ENCODE peak calls at places on chromosome 10, in nine cellular contexts. One of them, this sample, is unnamed.

GRCh38 chr10:132145521-132146185 is 41.1 kb upstream of the DPYSL4 start:
- DNase-seq in AG08396: no peak
- DNase-seq in HT1080: no peak
- DNase-seq in RWPE1: no peak
- DNase-seq in left lobe of liver: no peak
- DNase-seq in activated CD4-positive, alpha-beta T cell treated with anti-CD3 and anti-CD28 coated beads, Interleukin-2, amount 50 U/mL, for 48 hours: no peak
- DNase-seq in Panc1: no peak
- DNase-seq in activated CD8-positive, alpha-beta memory T cell treated with anti-CD3 and anti-CD28 coated beads, Interleukin-2, amount 50 U/mL, for 48 hours: no peak
- DNase-seq in activated T-cell treated with anti-CD3 and anti-CD28 coated beads for 1 hour: no peak
- DNase-seq in this sample: no peak

GRCh38 chr10:61283489-61284221 is 169.5 kb downstream of the TMEM26 start:
- DNase-seq in AG08396: no peak
- DNase-seq in HT1080: no peak
- DNase-seq in RWPE1: no peak
- DNase-seq in left lobe of liver: no peak
- DNase-seq in activated CD4-positive, alpha-beta T cell treated with anti-CD3 and anti-CD28 coated beads, Interleukin-2, amount 50 U/mL, for 48 hours: no peak
- DNase-seq in Panc1: no peak
- DNase-seq in activated CD8-positive, alpha-beta memory T cell treated with anti-CD3 and anti-CD28 coated beads, Interleukin-2, amount 50 U/mL, for 48 hours: no peak
- DNase-seq in activated T-cell treated with anti-CD3 and anti-CD28 coated beads for 1 hour: no peak
- DNase-seq in this sample: no peak

GRCh38 chr10:98488669-98489430 is 42.1 kb upstream of the HPS1 start:
- DNase-seq in AG08396: no peak
- DNase-seq in HT1080: peak
- DNase-seq in RWPE1: no peak
- DNase-seq in left lobe of liver: no peak
- DNase-seq in activated CD4-positive, alpha-beta T cell treated with anti-CD3 and anti-CD28 coated beads, Interleukin-2, amount 50 U/mL, for 48 hours: no peak
- DNase-seq in Panc1: no peak
- DNase-seq in activated CD8-positive, alpha-beta memory T cell treated with anti-CD3 and anti-CD28 coated beads, Interleukin-2, amount 50 U/mL, for 48 hours: no peak
- DNase-seq in activated T-cell treated with anti-CD3 and anti-CD28 coated beads for 1 hour: no peak
- DNase-seq in this sample: no peak

GRCh38 chr10:119776536-119776935 is 50.7 kb downstream of the INPP5F start:
- DNase-seq in AG08396: no peak
- DNase-seq in HT1080: peak
- DNase-seq in RWPE1: no peak
- DNase-seq in left lobe of liver: no peak
- DNase-seq in activated CD4-positive, alpha-beta T cell treated with anti-CD3 and anti-CD28 coated beads, Interleukin-2, amount 50 U/mL, for 48 hours: no peak
- DNase-seq in Panc1: no peak
- DNase-seq in activated CD8-positive, alpha-beta memory T cell treated with anti-CD3 and anti-CD28 coated beads, Interleukin-2, amount 50 U/mL, for 48 hours: no peak
- DNase-seq in activated T-cell treated with anti-CD3 and anti-CD28 coated beads for 1 hour: no peak
- DNase-seq in this sample: no peak

GRCh38 chr10:30553018-30553624 is 76.4 kb downstream of the LYZL2 start:
- DNase-seq in AG08396: no peak
- DNase-seq in HT1080: no peak
- DNase-seq in RWPE1: no peak
- DNase-seq in left lobe of liver: no peak
- DNase-seq in activated CD4-positive, alpha-beta T cell treated with anti-CD3 and anti-CD28 coated beads, Interleukin-2, amount 50 U/mL, for 48 hours: no peak
- DNase-seq in Panc1: no peak
- DNase-seq in activated CD8-positive, alpha-beta memory T cell treated with anti-CD3 and anti-CD28 coated beads, Interleukin-2, amount 50 U/mL, for 48 hours: no peak
- DNase-seq in activated T-cell treated with anti-CD3 and anti-CD28 coated beads for 1 hour: no peak
- DNase-seq in this sample: no peak

GRCh38 chr10:71388736-71389310 is 7.9 kb upstream of the CDH23 start:
- DNase-seq in AG08396: no peak
- DNase-seq in HT1080: no peak
- DNase-seq in RWPE1: no peak
- DNase-seq in left lobe of liver: no peak
- DNase-seq in activated CD4-positive, alpha-beta T cell treated with anti-CD3 and anti-CD28 coated beads, Interleukin-2, amount 50 U/mL, for 48 hours: no peak
- DNase-seq in Panc1: no peak
- DNase-seq in activated CD8-positive, alpha-beta memory T cell treated with anti-CD3 and anti-CD28 coated beads, Interleukin-2, amount 50 U/mL, for 48 hours: no peak
- DNase-seq in activated T-cell treated with anti-CD3 and anti-CD28 coated beads for 1 hour: no peak
- DNase-seq in this sample: no peak

GRCh38 chr10:5546891-5547683 is 22.3 kb downstream of the CALML3 start:
- DNase-seq in AG08396: no peak
- DNase-seq in HT1080: peak
- DNase-seq in RWPE1: peak
- DNase-seq in left lobe of liver: peak
- DNase-seq in activated CD4-positive, alpha-beta T cell treated with anti-CD3 and anti-CD28 coated beads, Interleukin-2, amount 50 U/mL, for 48 hours: no peak
- DNase-seq in Panc1: no peak
- DNase-seq in activated CD8-positive, alpha-beta memory T cell treated with anti-CD3 and anti-CD28 coated beads, Interleukin-2, amount 50 U/mL, for 48 hours: peak
- DNase-seq in activated T-cell treated with anti-CD3 and anti-CD28 coated beads for 1 hour: no peak
- DNase-seq in this sample: no peak

GRCh38 chr10:104301907-104302690 is 33.1 kb downstream of the GSTO2 start:
- DNase-seq in AG08396: no peak
- DNase-seq in HT1080: peak
- DNase-seq in RWPE1: no peak
- DNase-seq in left lobe of liver: no peak
- DNase-seq in activated CD4-positive, alpha-beta T cell treated with anti-CD3 and anti-CD28 coated beads, Interleukin-2, amount 50 U/mL, for 48 hours: no peak
- DNase-seq in Panc1: no peak
- DNase-seq in activated CD8-positive, alpha-beta memory T cell treated with anti-CD3 and anti-CD28 coated beads, Interleukin-2, amount 50 U/mL, for 48 hours: no peak
- DNase-seq in activated T-cell treated with anti-CD3 and anti-CD28 coated beads for 1 hour: no peak
- DNase-seq in this sample: no peak

GRCh38 chr10:110372656-110373055 is 67.9 kb upstream of the SMNDC1 start:
- DNase-seq in AG08396: no peak
- DNase-seq in HT1080: peak
- DNase-seq in RWPE1: peak
- DNase-seq in left lobe of liver: no peak
- DNase-seq in activated CD4-positive, alpha-beta T cell treated with anti-CD3 and anti-CD28 coated beads, Interleukin-2, amount 50 U/mL, for 48 hours: no peak
- DNase-seq in Panc1: no peak
- DNase-seq in activated CD8-positive, alpha-beta memory T cell treated with anti-CD3 and anti-CD28 coated beads, Interleukin-2, amount 50 U/mL, for 48 hours: no peak
- DNase-seq in activated T-cell treated with anti-CD3 and anti-CD28 coated beads for 1 hour: no peak
- DNase-seq in this sample: no peak

GRCh38 chr10:22156750-22157149 is 61.1 kb downstream of the EBLN1 start:
- DNase-seq in AG08396: no peak
- DNase-seq in HT1080: no peak
- DNase-seq in RWPE1: no peak
- DNase-seq in left lobe of liver: no peak
- DNase-seq in activated CD4-positive, alpha-beta T cell treated with anti-CD3 and anti-CD28 coated beads, Interleukin-2, amount 50 U/mL, for 48 hours: no peak
- DNase-seq in Panc1: no peak
- DNase-seq in activated CD8-positive, alpha-beta memory T cell treated with anti-CD3 and anti-CD28 coated beads, Interleukin-2, amount 50 U/mL, for 48 hours: no peak
- DNase-seq in activated T-cell treated with anti-CD3 and anti-CD28 coated beads for 1 hour: no peak
- DNase-seq in this sample: no peak

GRCh38 chr10:3570855-3571266 is 214.1 kb downstream of the KLF6 start:
- DNase-seq in AG08396: peak
- DNase-seq in HT1080: no peak
- DNase-seq in RWPE1: no peak
- DNase-seq in left lobe of liver: no peak
- DNase-seq in activated CD4-positive, alpha-beta T cell treated with anti-CD3 and anti-CD28 coated beads, Interleukin-2, amount 50 U/mL, for 48 hours: no peak
- DNase-seq in Panc1: no peak
- DNase-seq in activated CD8-positive, alpha-beta memory T cell treated with anti-CD3 and anti-CD28 coated beads, Interleukin-2, amount 50 U/mL, for 48 hours: no peak
- DNase-seq in activated T-cell treated with anti-CD3 and anti-CD28 coated beads for 1 hour: no peak
- DNase-seq in this sample: no peak

GRCh38 chr10:20276127-20276979 is 460.1 kb downstream of the PLXDC2 start:
- DNase-seq in AG08396: no peak
- DNase-seq in HT1080: no peak
- DNase-seq in RWPE1: peak
- DNase-seq in left lobe of liver: no peak
- DNase-seq in activated CD4-positive, alpha-beta T cell treated with anti-CD3 and anti-CD28 coated beads, Interleukin-2, amount 50 U/mL, for 48 hours: no peak
- DNase-seq in Panc1: no peak
- DNase-seq in activated CD8-positive, alpha-beta memory T cell treated with anti-CD3 and anti-CD28 coated beads, Interleukin-2, amount 50 U/mL, for 48 hours: no peak
- DNase-seq in activated T-cell treated with anti-CD3 and anti-CD28 coated beads for 1 hour: no peak
- DNase-seq in this sample: no peak

GRCh38 chr10:14579405-14579804 is 195.3 kb downstream of the FAM107B start:
- DNase-seq in AG08396: no peak
- DNase-seq in HT1080: no peak
- DNase-seq in RWPE1: no peak
- DNase-seq in left lobe of liver: no peak
- DNase-seq in activated CD4-positive, alpha-beta T cell treated with anti-CD3 and anti-CD28 coated beads, Interleukin-2, amount 50 U/mL, for 48 hours: no peak
- DNase-seq in Panc1: no peak
- DNase-seq in activated CD8-positive, alpha-beta memory T cell treated with anti-CD3 and anti-CD28 coated beads, Interleukin-2, amount 50 U/mL, for 48 hours: no peak
- DNase-seq in activated T-cell treated with anti-CD3 and anti-CD28 coated beads for 1 hour: no peak
- DNase-seq in this sample: no peak

GRCh38 chr10:94035982-94036663 is 42.4 kb downstream of the PLCE1 start:
- DNase-seq in AG08396: no peak
- DNase-seq in HT1080: no peak
- DNase-seq in RWPE1: no peak
- DNase-seq in left lobe of liver: no peak
- DNase-seq in activated CD4-positive, alpha-beta T cell treated with anti-CD3 and anti-CD28 coated beads, Interleukin-2, amount 50 U/mL, for 48 hours: no peak
- DNase-seq in Panc1: no peak
- DNase-seq in activated CD8-positive, alpha-beta memory T cell treated with anti-CD3 and anti-CD28 coated beads, Interleukin-2, amount 50 U/mL, for 48 hours: no peak
- DNase-seq in activated T-cell treated with anti-CD3 and anti-CD28 coated beads for 1 hour: no peak
- DNase-seq in this sample: no peak

GRCh38 chr10:35217458-35217857 is 90.8 kb downstream of the CREM start:
- DNase-seq in AG08396: no peak
- DNase-seq in HT1080: no peak
- DNase-seq in RWPE1: no peak
- DNase-seq in left lobe of liver: no peak
- DNase-seq in activated CD4-positive, alpha-beta T cell treated with anti-CD3 and anti-CD28 coated beads, Interleukin-2, amount 50 U/mL, for 48 hours: no peak
- DNase-seq in Panc1: no peak
- DNase-seq in activated CD8-positive, alpha-beta memory T cell treated with anti-CD3 and anti-CD28 coated beads, Interleukin-2, amount 50 U/mL, for 48 hours: no peak
- DNase-seq in activated T-cell treated with anti-CD3 and anti-CD28 coated beads for 1 hour: no peak
- DNase-seq in this sample: no peak

GRCh38 chr10:29619273-29619672 is 15.5 kb downstream of the SVIL start:
- DNase-seq in AG08396: peak
- DNase-seq in HT1080: no peak
- DNase-seq in RWPE1: no peak
- DNase-seq in left lobe of liver: peak
- DNase-seq in activated CD4-positive, alpha-beta T cell treated with anti-CD3 and anti-CD28 coated beads, Interleukin-2, amount 50 U/mL, for 48 hours: no peak
- DNase-seq in Panc1: no peak
- DNase-seq in activated CD8-positive, alpha-beta memory T cell treated with anti-CD3 and anti-CD28 coated beads, Interleukin-2, amount 50 U/mL, for 48 hours: no peak
- DNase-seq in activated T-cell treated with anti-CD3 and anti-CD28 coated beads for 1 hour: no peak
- DNase-seq in this sample: no peak

GRCh38 chr10:87744606-87745005 is 73.4 kb downstream of the ATAD1 start:
- DNase-seq in AG08396: no peak
- DNase-seq in HT1080: no peak
- DNase-seq in RWPE1: no peak
- DNase-seq in left lobe of liver: no peak
- DNase-seq in activated CD4-positive, alpha-beta T cell treated with anti-CD3 and anti-CD28 coated beads, Interleukin-2, amount 50 U/mL, for 48 hours: no peak
- DNase-seq in Panc1: no peak
- DNase-seq in activated CD8-positive, alpha-beta memory T cell treated with anti-CD3 and anti-CD28 coated beads, Interleukin-2, amount 50 U/mL, for 48 hours: no peak
- DNase-seq in activated T-cell treated with anti-CD3 and anti-CD28 coated beads for 1 hour: no peak
- DNase-seq in this sample: no peak

GRCh38 chr10:74175510-74176379 is 24.7 kb downstream of the ADK start:
- DNase-seq in AG08396: no peak
- DNase-seq in HT1080: no peak
- DNase-seq in RWPE1: no peak
- DNase-seq in left lobe of liver: no peak
- DNase-seq in activated CD4-positive, alpha-beta T cell treated with anti-CD3 and anti-CD28 coated beads, Interleukin-2, amount 50 U/mL, for 48 hours: no peak
- DNase-seq in Panc1: no peak
- DNase-seq in activated CD8-positive, alpha-beta memory T cell treated with anti-CD3 and anti-CD28 coated beads, Interleukin-2, amount 50 U/mL, for 48 hours: no peak
- DNase-seq in activated T-cell treated with anti-CD3 and anti-CD28 coated beads for 1 hour: no peak
- DNase-seq in this sample: no peak

GRCh38 chr10:71390435-71390820 is 6.3 kb upstream of the CDH23 start:
- DNase-seq in AG08396: no peak
- DNase-seq in HT1080: no peak
- DNase-seq in RWPE1: no peak
- DNase-seq in left lobe of liver: no peak
- DNase-seq in activated CD4-positive, alpha-beta T cell treated with anti-CD3 and anti-CD28 coated beads, Interleukin-2, amount 50 U/mL, for 48 hours: no peak
- DNase-seq in Panc1: no peak
- DNase-seq in activated CD8-positive, alpha-beta memory T cell treated with anti-CD3 and anti-CD28 coated beads, Interleukin-2, amount 50 U/mL, for 48 hours: no peak
- DNase-seq in activated T-cell treated with anti-CD3 and anti-CD28 coated beads for 1 hour: no peak
- DNase-seq in this sample: no peak

GRCh38 chr10:75367098-75367497 is 34.5 kb downstream of the ZNF503 start:
- DNase-seq in AG08396: no peak
- DNase-seq in HT1080: no peak
- DNase-seq in RWPE1: no peak
- DNase-seq in left lobe of liver: no peak
- DNase-seq in activated CD4-positive, alpha-beta T cell treated with anti-CD3 and anti-CD28 coated beads, Interleukin-2, amount 50 U/mL, for 48 hours: no peak
- DNase-seq in Panc1: no peak
- DNase-seq in activated CD8-positive, alpha-beta memory T cell treated with anti-CD3 and anti-CD28 coated beads, Interleukin-2, amount 50 U/mL, for 48 hours: no peak
- DNase-seq in activated T-cell treated with anti-CD3 and anti-CD28 coated beads for 1 hour: no peak
- DNase-seq in this sample: no peak

GRCh38 chr10:114017873-114018272 is 25.8 kb upstream of the ADRB1 start:
- DNase-seq in AG08396: no peak
- DNase-seq in HT1080: no peak
- DNase-seq in RWPE1: no peak
- DNase-seq in left lobe of liver: no peak
- DNase-seq in activated CD4-positive, alpha-beta T cell treated with anti-CD3 and anti-CD28 coated beads, Interleukin-2, amount 50 U/mL, for 48 hours: no peak
- DNase-seq in Panc1: no peak
- DNase-seq in activated CD8-positive, alpha-beta memory T cell treated with anti-CD3 and anti-CD28 coated beads, Interleukin-2, amount 50 U/mL, for 48 hours: no peak
- DNase-seq in activated T-cell treated with anti-CD3 and anti-CD28 coated beads for 1 hour: no peak
- DNase-seq in this sample: no peak

GRCh38 chr10:68088744-68089143 is 13.7 kb upstream of the HERC4 start:
- DNase-seq in AG08396: no peak
- DNase-seq in HT1080: no peak
- DNase-seq in RWPE1: no peak
- DNase-seq in left lobe of liver: no peak
- DNase-seq in activated CD4-positive, alpha-beta T cell treated with anti-CD3 and anti-CD28 coated beads, Interleukin-2, amount 50 U/mL, for 48 hours: no peak
- DNase-seq in Panc1: no peak
- DNase-seq in activated CD8-positive, alpha-beta memory T cell treated with anti-CD3 and anti-CD28 coated beads, Interleukin-2, amount 50 U/mL, for 48 hours: no peak
- DNase-seq in activated T-cell treated with anti-CD3 and anti-CD28 coated beads for 1 hour: no peak
- DNase-seq in this sample: no peak